ENCODE peak calls at places on chromosomes 3 and 15, in four cellular contexts. W is adrenal gland, B is transverse colon, H is esophagus squamous epithelium. A is an unnamed sample.

GRCh38 chr3:12991861-12992281 is 81.4 kb downstream of the IQSEC1 start:
- DNase-seq in H (no peak), B (peak), W (peak), A (no peak)

GRCh38 chr3:189833996-189834395 is 202.8 kb downstream of the TP63 start:
- DNase-seq in W (no peak), B (no peak), H (peak), A (no peak)

GRCh38 chr3:144272715-144273114 is 301.1 kb downstream of the DIPK2A start:
- DNase-seq in H (no peak), B (no peak), W (no peak), A (no peak)

GRCh38 chr15:69744421-69745162 is 292.0 kb downstream of the RPLP1 start:
- DNase-seq in B (no peak), H (no peak), W (no peak), A (no peak)

GRCh38 chr15:28942046-28942445 is 56.3 kb downstream of the APBA2 start:
- DNase-seq in B (peak), H (no peak), W (no peak), A (peak)

GRCh38 chr3:134364061-134364935 is 9.9 kb downstream of the AMOTL2 start:
- DNase-seq in W (peak), B (peak), H (peak), A (peak)

GRCh38 chr3:135516143-135516542 is 449.4 kb upstream of the PPP2R3A start:
- DNase-seq in B (no peak), W (no peak), H (no peak), A (no peak)

GRCh38 chr15:55649058-55649423 is 60.9 kb upstream of the PYGO1 start:
- DNase-seq in B (no peak), H (no peak), W (no peak), A (no peak)

GRCh38 chr3:127479449-127479848 is 111.1 kb downstream of the TPRA1 start:
- DNase-seq in H (no peak), W (no peak), B (no peak), A (peak)

GRCh38 chr3:127771746-127772145 is 50.6 kb downstream of the MGLL start:
- DNase-seq in W (no peak), H (no peak), B (no peak), A (no peak)

GRCh38 chr3:155884292-155884691 is 13.8 kb downstream of the GMPS start:
- DNase-seq in W (no peak), B (no peak), H (no peak), A (no peak)
- TF ChIP-seq POLR2A in W (no peak), B (no peak), H (no peak), A (no peak)

GRCh38 chr15:60582370-60583036 is 103.6 kb upstream of the ICE2 start:
- DNase-seq in B (no peak), H (no peak), W (no peak), A (no peak)

GRCh38 chr15:60583946-60584345 is 105.0 kb upstream of the ICE2 start:
- DNase-seq in H (no peak), B (no peak), W (no peak), A (no peak)

GRCh38 chr15:60585743-60586708 is 107.1 kb upstream of the ICE2 start:
- DNase-seq in W (peak), H (no peak), B (peak), A (peak)

GRCh38 chr15:60583194-60583593 is 104.3 kb upstream of the ICE2 start:
- DNase-seq in W (peak), B (no peak), H (no peak), A (no peak)

GRCh38 chr15:60584355-60585023 is 105.5 kb upstream of the ICE2 start:
- DNase-seq in B (no peak), W (no peak), H (no peak), A (no peak)
- H3K4me3 ChIP-seq in B (no peak), W (no peak), H (no peak), A (no peak)

DNA sequence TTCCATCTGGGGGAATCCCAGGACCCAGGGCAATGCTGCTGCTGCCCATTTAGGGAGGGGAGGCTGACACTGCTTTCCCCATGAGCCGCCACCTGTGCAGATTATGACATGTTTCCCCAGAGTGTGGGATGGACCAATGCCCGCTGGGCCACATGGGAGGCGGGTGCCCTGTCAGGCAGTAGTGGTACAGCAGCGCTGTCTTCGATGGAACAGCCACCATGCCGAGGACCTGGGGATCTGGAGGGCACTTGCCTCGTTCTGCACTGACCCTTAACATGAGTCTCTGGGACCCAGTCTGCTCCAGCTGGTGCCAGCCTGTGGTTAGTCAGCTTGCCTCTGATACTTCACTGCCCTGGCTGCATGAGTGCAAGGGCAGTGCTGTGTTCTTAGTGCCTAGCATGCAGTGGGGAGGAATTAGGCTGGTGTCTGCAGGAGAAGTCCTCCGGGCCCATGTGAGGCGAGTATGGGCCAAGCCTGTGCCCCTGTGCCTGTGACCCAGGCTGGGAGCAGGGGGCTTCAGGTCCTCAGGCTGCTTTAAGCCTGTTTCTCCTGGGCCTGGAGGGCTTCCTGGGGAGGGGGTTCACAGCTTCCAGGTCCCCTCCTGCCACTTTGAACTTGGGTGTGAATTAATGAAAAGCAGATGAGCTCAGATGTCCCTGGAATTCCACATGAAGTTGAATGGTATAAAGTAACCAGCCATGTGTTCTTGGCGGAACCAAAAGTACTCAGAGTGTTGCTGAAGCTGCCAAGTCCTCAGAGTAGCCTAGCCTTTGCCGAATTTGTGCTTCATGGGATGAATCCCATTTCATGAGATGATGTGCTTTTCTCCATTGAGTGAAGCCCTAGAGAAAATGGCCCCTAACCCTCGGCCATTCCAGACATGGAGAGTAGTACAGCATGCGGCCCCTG is 22.9 kb downstream of the KLF13 start:
- DNase-seq in B (no peak), W (no peak), H (no peak), A (no peak)
- TF ChIP-seq POLR2A in B (no peak), W (no peak), H (no peak), A (no peak)

DNA sequence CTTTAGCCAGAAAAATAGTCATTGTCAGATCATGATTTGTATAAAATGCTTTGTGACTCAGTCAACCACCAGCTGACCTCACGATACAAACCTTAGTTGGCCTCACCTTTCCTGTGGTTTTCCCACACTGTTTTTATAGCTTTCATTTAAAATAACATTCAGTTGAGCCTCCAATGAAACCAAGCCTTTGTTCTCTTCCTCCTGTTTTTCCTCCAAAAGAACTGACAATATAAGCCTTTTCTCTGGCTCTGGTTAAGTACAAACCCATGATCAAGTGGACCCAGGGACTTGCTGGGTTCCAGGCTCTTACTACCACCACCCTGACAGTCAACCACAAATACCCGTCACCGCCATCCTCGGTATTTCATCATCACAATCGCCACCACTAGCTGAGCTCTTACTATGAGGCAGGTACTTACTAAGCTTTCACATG is 81.7 kb downstream of the TAMM41 start:
- DNase-seq in B (no peak), H (no peak), W (no peak), A (peak)
- H3K4me3 ChIP-seq in B (no peak), H (no peak), W (no peak), A (no peak)

DNA sequence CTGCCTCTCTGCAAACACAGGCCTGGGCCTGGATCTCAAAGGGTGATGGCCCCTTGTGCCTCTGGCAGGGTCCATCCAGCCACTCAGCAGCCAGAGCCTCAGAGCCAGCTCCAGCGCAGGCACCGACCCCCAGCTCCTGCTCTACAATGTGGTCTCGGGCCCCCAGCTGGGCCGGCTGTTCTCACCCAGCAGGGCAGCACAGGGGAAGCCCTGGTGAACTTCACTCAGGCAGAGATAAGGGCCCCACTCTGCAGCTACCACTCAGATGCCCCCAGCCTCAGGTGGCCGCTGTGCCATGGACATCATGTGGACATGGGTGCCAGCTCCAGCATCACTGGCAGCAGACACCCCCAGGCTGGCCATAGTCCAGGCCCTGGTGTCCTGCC is 173.1 kb downstream of the TBC1D2B start:
- DNase-seq in B (no peak), H (no peak), W (no peak), A (no peak)
- TF ChIP-seq POLR2A in B (no peak), H (no peak), W (no peak), A (no peak)

GRCh38 chr3:41202834-41203345 is 3.6 kb downstream of the CTNNB1 start:
- DNase-seq in H (no peak), B (no peak), W (no peak), A (peak)
- H3K4me3 ChIP-seq in H (peak), B (no peak), W (no peak), A (peak)

GRCh38 chr3:73068419-73068818 is 7.0 kb downstream of the EBLN2 start:
- DNase-seq in B (no peak), H (no peak), W (no peak), A (no peak)

GRCh38 chr3:73070675-73071575 is 9.5 kb downstream of the EBLN2 start:
- DNase-seq in W (no peak), H (no peak), B (no peak), A (peak)

GRCh38 chr3:73071952-73072351 is 10.5 kb downstream of the EBLN2 start:
- DNase-seq in B (no peak), W (no peak), H (no peak), A (no peak)

GRCh38 chr3:73069187-73069586 is 7.7 kb downstream of the EBLN2 start:
- DNase-seq in W (no peak), H (no peak), B (no peak), A (no peak)

GRCh38 chr3:73069775-73070444 is 8.5 kb downstream of the EBLN2 start:
- DNase-seq in B (no peak), W (no peak), H (no peak), A (no peak)
- TF ChIP-seq POLR2A in B (no peak), W (no peak), H (no peak), A (no peak)